ENCODE peak calls at places on chromosomes 6 and 20, in five cellular contexts. L is keratinocyte, M is sigmoid colon, Q is spleen, H is MM.1S. E is an unnamed sample. For H3K4me1, the result is how much of the 10 kb centered on the place peaks cover.

GRCh38 chr6:30612213-30612612 is 4.8 kb downstream of the PPP1R10 start:
- DNase-seq in L (no peak), M (no peak), Q (no peak), H (no peak), E (no peak)

GRCh38 chr20:53655909-53656652 is 62.4 kb upstream of the ZNF217 start:
- DNase-seq in L (no peak), M (no peak), Q (no peak), H (peak), E (no peak)

GRCh38 chr20:32959351-32960221 is 44.6 kb downstream of the SUN5 start:
- DNase-seq in L (no peak), M (peak), Q (no peak), H (no peak), E (peak)

GRCh38 chr20:64079273-64080012 is at the start of gene RGS19:
- DNase-seq in L (no peak), M (peak), Q (peak), H (peak), E (no peak)

GRCh38 chr6:28940294-28940858 is 16.6 kb upstream of the TRIM27 start:
- DNase-seq in L (no peak), M (peak), Q (peak), H (no peak), E (no peak)

GRCh38 chr6:36863670-36864540 is 10.7 kb downstream of the PPIL1 start:
- DNase-seq in L (no peak), M (no peak), Q (no peak), H (no peak), E (no peak)

GRCh38 chr6:40810176-40810575 is 223.0 kb upstream of the LRFN2 start:
- DNase-seq in L (no peak), M (no peak), Q (no peak), H (no peak), E (no peak)

GRCh38 chr20:576156-576555 is 32.6 kb upstream of the CSNK2A1 start:
- DNase-seq in L (no peak), M (no peak), Q (no peak), H (no peak), E (no peak)

GRCh38 chr20:57398231-57398821 is 7.1 kb downstream of the RBM38 start:
- DNase-seq in L (no peak), M (peak), Q (peak), H (peak), E (peak)

GRCh38 chr6:88869263-88870023 is 94.0 kb downstream of the RNGTT start:
- DNase-seq in L (no peak), M (no peak), Q (no peak), H (no peak), E (no peak)

GRCh38 chr6:25927721-25928359 is 2.7 kb downstream of the SLC17A2 start:
- DNase-seq in L (no peak), M (no peak), Q (no peak), H (no peak), E (no peak)

GRCh38 chr20:50322703-50323131 is 132.1 kb downstream of the CEBPB start:
- DNase-seq in L (no peak), M (peak), Q (no peak), H (no peak), E (no peak)

GRCh38 chr6:5112065-5112799 is 27.1 kb downstream of the PPP1R3G start:
- DNase-seq in L (peak), M (peak), Q (no peak), H (no peak), E (no peak)

GRCh38 chr6:147530132-147531060 is 21.9 kb downstream of the SAMD5 start:
- DNase-seq in L (no peak), M (no peak), Q (no peak), H (peak), E (no peak)

GRCh38 chr6:169044376-169045230 is 209.0 kb downstream of the THBS2 start:
- DNase-seq in L (no peak), M (no peak), Q (no peak), H (no peak), E (peak)

GRCh38 chr20:45011108-45011526 is 44.8 kb downstream of the STK4 start:
- DNase-seq in L (no peak), M (no peak), Q (no peak), H (peak), E (no peak)

GRCh38 chr6:42777126-42777822 is 4.6 kb upstream of the BICRAL start:
- DNase-seq in L (no peak), M (no peak), Q (no peak), H (no peak), E (no peak)

GRCh38 chr6:1383729-1384548 is 5.4 kb upstream of the FOXF2 start:
- DNase-seq in L (no peak), M (no peak), Q (no peak), H (no peak), E (no peak)

GRCh38 chr6:41707565-41708200 is 27.7 kb downstream of the TFEB start:
- DNase-seq in L (no peak), M (no peak), Q (peak), H (no peak), E (no peak)

DNA sequence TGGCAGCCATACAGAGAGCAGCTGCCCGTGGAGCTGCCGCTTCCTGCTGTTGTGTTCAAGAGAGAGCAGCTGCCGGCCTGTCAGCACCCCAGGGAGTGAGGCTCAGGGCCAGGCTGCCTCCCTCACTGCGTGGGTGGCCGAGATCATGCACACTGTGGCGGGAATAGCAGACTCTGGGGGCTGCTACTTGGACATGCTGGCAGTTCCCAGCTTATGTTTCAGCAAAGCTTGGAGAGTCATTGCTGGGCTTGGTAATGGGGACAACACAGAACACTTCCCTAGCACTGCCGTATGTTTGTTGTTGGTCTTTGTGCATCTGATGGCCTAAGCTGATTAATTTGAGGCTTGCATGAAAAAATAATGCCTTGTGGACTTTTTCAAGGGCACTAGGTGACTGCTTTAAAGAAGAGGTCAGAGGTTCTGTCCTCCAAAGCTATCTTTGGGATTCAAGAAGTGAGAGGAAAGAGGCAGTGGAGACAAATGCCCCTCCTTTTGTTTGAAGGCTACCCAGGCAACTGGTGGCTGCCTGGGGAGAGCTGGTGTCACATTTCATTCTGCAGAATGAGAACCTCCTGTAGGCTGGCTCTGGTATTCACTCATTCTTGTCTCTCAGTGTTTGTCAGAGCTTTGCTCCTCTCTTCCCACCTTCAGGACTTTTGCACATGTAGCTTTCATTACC is 18.8 kb downstream of the MRAP2 start:
- DNase-seq in L (no peak), M (no peak), Q (peak), H (no peak), E (peak)
- TF ChIP-seq CTCF in L (no peak), M (no peak), Q (no peak), H (no peak), E (no peak)

DNA sequence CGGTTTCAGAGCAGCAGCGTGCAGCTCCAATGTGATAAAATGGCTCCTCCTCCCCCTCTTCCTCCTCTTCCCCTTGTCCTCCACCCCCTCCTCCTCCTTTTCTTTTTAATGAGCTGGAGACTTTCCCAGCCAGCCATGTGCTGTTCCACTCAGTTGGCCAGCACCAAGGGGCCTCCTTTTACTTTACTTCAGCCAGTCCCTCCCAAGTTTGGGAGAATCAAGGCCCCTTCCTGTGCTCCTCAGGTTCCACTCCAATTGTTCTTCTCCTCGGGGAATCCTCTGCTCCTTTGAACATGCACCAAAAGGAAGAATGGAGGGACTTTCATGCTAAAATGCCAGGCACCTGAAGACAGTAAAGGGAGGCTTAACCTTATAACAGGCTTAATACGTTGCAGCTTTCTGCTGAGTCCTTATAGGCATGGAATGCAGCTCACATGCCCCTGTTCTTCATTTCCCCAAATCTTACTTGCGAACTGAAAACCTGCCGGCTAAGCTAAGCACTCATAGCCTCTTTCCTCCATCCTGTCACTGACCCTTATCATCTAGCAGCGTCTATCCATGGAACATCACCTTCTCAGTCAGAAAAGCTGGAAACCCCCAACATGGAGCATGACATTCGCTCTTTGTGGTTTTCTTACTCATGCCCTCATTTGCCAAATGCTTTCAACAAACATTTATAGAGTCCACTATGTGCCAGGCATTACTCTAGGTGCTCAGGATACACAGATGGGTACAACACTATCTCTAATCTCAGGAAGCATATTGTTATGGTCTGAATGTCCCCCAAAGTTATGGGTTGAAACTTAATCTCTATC is 170.6 kb downstream of the PHACTR1 start:
- DNase-seq in L (no peak), M (no peak), Q (no peak), H (no peak), E (no peak)
- H3K4me3 ChIP-seq in L (no peak), M (no peak), Q (no peak), H (no peak), E (no peak)

GRCh38 chr6:43827898-43828297 is 57.9 kb downstream of the VEGFA start:
- DNase-seq in L (no peak), M (no peak), Q (no peak), H (no peak), E (no peak)
- H3K4me1 ChIP-seq in L (under half), M (under half), Q (under half), H (under half), E (under half)

GRCh38 chr6:84872996-84873395 is 108.6 kb upstream of the TBX18 start:
- DNase-seq in L (no peak), M (no peak), Q (no peak), H (no peak), E (no peak)

GRCh38 chr6:84871925-84872324 is 107.5 kb upstream of the TBX18 start:
- DNase-seq in L (no peak), M (no peak), Q (no peak), H (no peak), E (no peak)

GRCh38 chr6:84876723-84877514 is 112.5 kb upstream of the TBX18 start:
- DNase-seq in L (no peak), M (no peak), Q (no peak), H (no peak), E (no peak)

GRCh38 chr6:84882768-84883766 is 118.7 kb upstream of the TBX18 start:
- DNase-seq in L (no peak), M (no peak), Q (no peak), H (no peak), E (no peak)

DNA sequence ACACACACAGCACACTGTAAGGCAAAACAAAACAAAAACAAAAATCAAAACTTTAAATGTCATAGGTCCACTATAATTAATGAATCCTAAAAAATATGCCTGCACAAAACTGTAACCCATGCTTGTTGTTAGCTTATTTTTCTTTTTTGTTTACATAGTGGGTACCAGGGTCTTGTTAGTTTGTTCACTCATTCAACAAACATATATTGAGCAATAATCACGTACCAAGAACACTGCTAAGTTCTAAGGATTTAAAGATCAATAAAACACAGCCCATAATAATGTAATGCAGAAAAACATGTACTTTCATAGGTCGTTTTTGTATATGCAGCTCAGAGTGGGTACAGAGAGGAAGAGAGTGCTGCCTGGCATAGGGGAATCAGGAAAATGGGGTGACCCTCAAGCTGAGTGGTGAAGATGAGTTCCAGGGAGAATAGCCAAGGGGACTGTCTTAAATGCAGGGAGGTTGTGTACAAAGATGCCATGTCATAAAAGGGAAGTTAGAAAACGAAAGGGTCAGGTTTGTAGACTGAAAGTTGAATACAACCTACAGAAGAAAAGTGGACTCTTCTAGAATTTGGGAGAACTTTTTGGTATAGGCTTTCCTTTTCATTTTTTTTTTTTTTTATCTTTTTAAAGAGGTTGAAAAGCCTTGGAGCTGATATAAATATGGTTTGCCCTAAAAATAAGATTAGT is 113.3 kb upstream of the TBX18 start:
- DNase-seq in L (no peak), M (no peak), Q (no peak), H (peak), E (no peak)
- TF ChIP-seq CTCF in L (no peak), M (no peak), Q (no peak), H (no peak), E (no peak)

GRCh38 chr6:165884813-165885765 is 222.0 kb upstream of the PDE10A start:
- DNase-seq in L (no peak), M (peak), Q (peak), H (peak), E (peak)
- H3K4me3 ChIP-seq in L (no peak), M (no peak), Q (no peak), H (no peak), E (no peak)

DNA sequence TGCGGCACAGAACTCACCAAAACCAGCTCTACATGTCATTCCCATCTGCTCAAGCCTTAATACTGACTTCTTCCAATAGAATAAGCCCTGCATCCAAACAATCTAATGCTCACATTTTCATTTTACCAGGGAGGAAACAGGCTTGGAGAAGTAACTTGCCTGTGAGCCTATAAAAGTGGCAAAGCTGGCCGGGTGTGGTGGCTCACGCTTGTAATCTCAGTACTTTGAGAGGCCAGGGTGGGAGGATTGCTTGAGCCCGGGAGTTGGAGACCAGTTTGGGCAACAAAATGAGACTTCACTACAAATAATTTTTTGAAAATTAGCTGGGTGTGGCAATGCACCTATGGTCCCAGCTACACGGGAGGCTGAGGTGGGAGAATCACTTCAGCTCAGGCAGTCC is 133.7 kb downstream of the LY86 start:
- DNase-seq in L (no peak), M (no peak), Q (no peak), H (no peak), E (no peak)
- H3K4me1 ChIP-seq in L (under half), M (under half), Q (under half), H (under half), E (under half)

E was measured in esophagus muscularis mucosa.